ENCODE peak calls at places on chromosome 20, in four cellular contexts. Y, M, F and S are unnamed samples.

GRCh38 chr20:17226410-17227198 is at the start of gene PCSK2:
- DNase-seq in Y (peak), M (peak), F (no peak), S (no peak)

GRCh38 chr20:63295846-63296245 is 2.9 kb downstream of the COL20A1 start:
- DNase-seq in Y (no peak), M (no peak), F (no peak), S (no peak)

GRCh38 chr20:2260250-2260649 is 35.6 kb upstream of the TGM3 start:
- DNase-seq in Y (no peak), M (no peak), F (no peak), S (no peak)

GRCh38 chr20:44028868-44029847 is 114.5 kb downstream of the TOX2 start:
- DNase-seq in Y (no peak), M (no peak), F (no peak), S (no peak)

GRCh38 chr20:43459022-43459942 is 1.6 kb downstream of the SRSF6 start:
- DNase-seq in Y (no peak), M (no peak), F (no peak), S (no peak)

GRCh38 chr20:51631011-51631950 is 88.8 kb upstream of the NFATC2 start:
- DNase-seq in Y (peak), M (no peak), F (no peak), S (peak)

GRCh38 chr20:52348434-52348833 is 156.9 kb upstream of the ZFP64 start:
- DNase-seq in Y (no peak), M (no peak), F (no peak), S (no peak)

GRCh38 chr20:59010321-59010994 is 3.4 kb upstream of the CTSZ start:
- DNase-seq in Y (peak), M (no peak), F (no peak), S (no peak)

GRCh38 chr20:59850018-59850641 is 83.3 kb downstream of the SYCP2 start:
- DNase-seq in Y (no peak), M (peak), F (no peak), S (no peak)

GRCh38 chr20:37528442-37529213 is 952 bp upstream of the BLCAP start:
- DNase-seq in Y (no peak), M (no peak), F (no peak), S (no peak)

GRCh38 chr20:58722877-58723627 is 30.5 kb downstream of the NPEPL1 start:
- DNase-seq in Y (no peak), M (no peak), F (no peak), S (no peak)

GRCh38 chr20:15837563-15837962 is 735.7 kb downstream of the KIF16B start:
- DNase-seq in Y (no peak), M (no peak), F (no peak), S (no peak)

GRCh38 chr20:14622796-14623195 is 285.4 kb upstream of the FLRT3 start:
- DNase-seq in Y (no peak), M (no peak), F (no peak), S (no peak)

GRCh38 chr20:18524646-18525045 is 16.9 kb downstream of the SEC23B start:
- DNase-seq in Y (no peak), M (no peak), F (no peak), S (no peak)

GRCh38 chr20:63099426-63100267 is 92.9 kb upstream of the BHLHE23 start:
- DNase-seq in Y (peak), M (no peak), F (no peak), S (no peak)

GRCh38 chr20:18056174-18057105 is 1.3 kb downstream of the OVOL2 start:
- DNase-seq in Y (peak), M (no peak), F (no peak), S (no peak)

GRCh38 chr20:16063876-16064275 is 509.4 kb downstream of the KIF16B start:
- DNase-seq in Y (no peak), M (no peak), F (no peak), S (no peak)

GRCh38 chr20:1971893-1972586 is 21.8 kb downstream of the PDYN start:
- DNase-seq in Y (no peak), M (no peak), F (no peak), S (no peak)

GRCh38 chr20:32681175-32682084 is 7.7 kb upstream of the C20orf203 start:
- DNase-seq in Y (no peak), M (no peak), F (no peak), S (no peak)

GRCh38 chr20:37643400-37643799 is 50.4 kb upstream of the CTNNBL1 start:
- DNase-seq in Y (no peak), M (no peak), F (no peak), S (no peak)

GRCh38 chr20:36720510-36720909 is 25.4 kb downstream of the NDRG3 start:
- DNase-seq in Y (no peak), M (no peak), F (no peak), S (peak)

GRCh38 chr20:56554869-56555268 is 21.8 kb downstream of the FAM209B start:
- DNase-seq in Y (peak), M (peak), F (no peak), S (no peak)

GRCh38 chr20:46283426-46283825 is 24.9 kb downstream of the CDH22 start:
- DNase-seq in Y (no peak), M (no peak), F (no peak), S (no peak)

GRCh38 chr20:24942679-24943078 is 6.4 kb upstream of the CST7 start:
- DNase-seq in Y (no peak), M (no peak), F (no peak), S (no peak)

GRCh38 chr20:50587291-50587961 is 77.2 kb downstream of the PTPN1 start:
- DNase-seq in Y (no peak), M (no peak), F (no peak), S (no peak)

GRCh38 chr20:1254307-1254706 is 11.8 kb upstream of the SNPH start:
- DNase-seq in Y (no peak), M (no peak), F (no peak), S (no peak)

GRCh38 chr20:38870733-38871559 is 55.3 kb upstream of the FAM83D start:
- DNase-seq in Y (peak), M (no peak), F (peak), S (peak)

GRCh38 chr20:8020314-8021079 is 936 bp upstream of the TMX4 start:
- DNase-seq in Y (no peak), M (no peak), F (no peak), S (no peak)

GRCh38 chr20:32213870-32214269 is 6.2 kb downstream of the POFUT1 start:
- DNase-seq in Y (no peak), M (no peak), F (no peak), S (no peak)

GRCh38 chr20:3248167-3248992 is 9.4 kb upstream of the SLC4A11 start:
- DNase-seq in Y (peak), M (no peak), F (no peak), S (no peak)

GRCh38 chr20:48612335-48612734 is 215.5 kb downstream of the PREX1 start:
- DNase-seq in Y (peak), M (no peak), F (no peak), S (no peak)

GRCh38 chr20:7695622-7696021 is 244.6 kb downstream of the HAO1 start:
- DNase-seq in Y (no peak), M (no peak), F (no peak), S (no peak)

GRCh38 chr20:1327827-1328679 is 886 bp downstream of the SDCBP2 start:
- DNase-seq in Y (peak), M (no peak), F (no peak), S (no peak)

GRCh38 chr20:10350188-10350842 is 83.7 kb downstream of the MKKS start:
- DNase-seq in Y (no peak), M (no peak), F (no peak), S (no peak)

GRCh38 chr20:50070361-50070760 is 42.6 kb downstream of the UBE2V1 start:
- DNase-seq in Y (no peak), M (no peak), F (no peak), S (no peak)

GRCh38 chr20:56443654-56444540 is 24.5 kb upstream of the RTF2 start:
- DNase-seq in Y (peak), M (no peak), F (no peak), S (no peak)